ENCODE peak calls at places on chromosomes 12 and 14, in four cellular contexts. One of them, this sample, is unnamed.

GRCh38 chr14:100618763-100619320 is 31.6 kb upstream of the BEGAIN start:
- DNase-seq in GM12878: no peak
- DNase-seq in HepG2: no peak
- DNase-seq in K562: no peak
- DNase-seq in this sample: no peak

GRCh38 chr14:73427516-73428264 is 30.7 kb downstream of the NUMB start:
- DNase-seq in K562: no peak
- DNase-seq in GM12878: no peak
- DNase-seq in HepG2: no peak
- DNase-seq in this sample: no peak

GRCh38 chr14:100692859-100693558 is 33.7 kb upstream of the DLK1 start:
- DNase-seq in HepG2: peak; percentile 65
- DNase-seq in K562: no peak
- DNase-seq in GM12878: no peak
- DNase-seq in this sample: no peak

GRCh38 chr14:35669782-35670181 is 135.8 kb downstream of the INSM2 start:
- DNase-seq in GM12878: no peak
- DNase-seq in HepG2: no peak
- DNase-seq in K562: no peak
- DNase-seq in this sample: no peak

GRCh38 chr14:61526405-61527312 is 168.7 kb upstream of the HIF1A start:
- DNase-seq in GM12878: no peak
- DNase-seq in HepG2: peak; percentile 88
- DNase-seq in K562: no peak
- DNase-seq in this sample: no peak

GRCh38 chr12:28023156-28023887 is 50.8 kb upstream of the PTHLH start:
- DNase-seq in K562: peak; percentile 30
- DNase-seq in GM12878: no peak
- DNase-seq in HepG2: peak; percentile 20
- DNase-seq in this sample: no peak

GRCh38 chr12:113173081-113173698 is 12.1 kb downstream of the DDX54 start:
- DNase-seq in K562: no peak
- DNase-seq in HepG2: no peak
- DNase-seq in GM12878: no peak
- DNase-seq in this sample: no peak

GRCh38 chr12:88052686-88053085 is 23.5 kb upstream of the C12orf50 start:
- DNase-seq in GM12878: no peak
- DNase-seq in HepG2: peak; percentile 30
- DNase-seq in K562: peak; percentile 56
- DNase-seq in this sample: peak; percentile 26

GRCh38 chr14:55301722-55302121 is 30.5 kb downstream of the FBXO34 start:
- DNase-seq in HepG2: peak; percentile 28
- DNase-seq in K562: peak; percentile 46
- DNase-seq in GM12878: no peak
- DNase-seq in this sample: no peak

GRCh38 chr12:75863475-75863874 is 168.1 kb downstream of the PHLDA1 start:
- DNase-seq in GM12878: no peak
- DNase-seq in HepG2: no peak
- DNase-seq in K562: no peak
- DNase-seq in this sample: no peak

GRCh38 chr12:115464008-115464672 is 780.2 kb upstream of the TBX3 start:
- DNase-seq in HepG2: no peak
- DNase-seq in GM12878: no peak
- DNase-seq in K562: no peak
- DNase-seq in this sample: no peak

GRCh38 chr14:54627325-54627717 is 60.4 kb downstream of the SAMD4A start:
- DNase-seq in HepG2: no peak
- DNase-seq in K562: no peak
- DNase-seq in GM12878: no peak
- DNase-seq in this sample: no peak

GRCh38 chr12:95600567-95600966 is 49.3 kb upstream of the USP44 start:
- DNase-seq in K562: no peak
- DNase-seq in GM12878: no peak
- DNase-seq in HepG2: no peak
- DNase-seq in this sample: no peak

GRCh38 chr14:79009286-79009685 is 839.1 kb downstream of the NRXN3 start:
- DNase-seq in HepG2: no peak
- DNase-seq in GM12878: no peak
- DNase-seq in K562: no peak
- DNase-seq in this sample: no peak

GRCh38 chr14:76768671-76769500 is 7.6 kb downstream of the VASH1 start:
- DNase-seq in K562: no peak
- DNase-seq in HepG2: no peak
- DNase-seq in GM12878: no peak
- DNase-seq in this sample: no peak

GRCh38 chr14:53011053-53011462 is 60.2 kb upstream of the FERMT2 start:
- DNase-seq in HepG2: peak; percentile 53
- DNase-seq in K562: peak; percentile 9
- DNase-seq in GM12878: no peak
- DNase-seq in this sample: peak; percentile 22

GRCh38 chr14:32542507-32542906 is 213.4 kb downstream of the AKAP6 start:
- DNase-seq in K562: no peak
- DNase-seq in HepG2: no peak
- DNase-seq in GM12878: no peak
- DNase-seq in this sample: no peak

GRCh38 chr12:25436206-25436912 is 116.7 kb downstream of the LMNTD1 start:
- DNase-seq in GM12878: peak; percentile 20
- DNase-seq in K562: peak; percentile 64
- DNase-seq in HepG2: peak; percentile 49
- DNase-seq in this sample: no peak
- TF ChIP-seq USF2 in GM12878: no peak
- TF ChIP-seq USF2 in K562: no peak
- TF ChIP-seq USF2 in HepG2: no peak
- TF ChIP-seq USF2 in this sample: no peak

GRCh38 chr12:127888948-127889347 is 378.0 kb upstream of the TMEM132C start:
- DNase-seq in HepG2: no peak
- DNase-seq in GM12878: no peak
- DNase-seq in K562: no peak
- DNase-seq in this sample: no peak

GRCh38 chr12:127898616-127899015 is 368.4 kb upstream of the TMEM132C start:
- DNase-seq in K562: peak; percentile 0
- DNase-seq in HepG2: no peak
- DNase-seq in GM12878: no peak
- DNase-seq in this sample: no peak

GRCh38 chr12:127899981-127900380 is 367.0 kb upstream of the TMEM132C start:
- DNase-seq in K562: no peak
- DNase-seq in HepG2: no peak
- DNase-seq in GM12878: no peak
- DNase-seq in this sample: no peak

DNA sequence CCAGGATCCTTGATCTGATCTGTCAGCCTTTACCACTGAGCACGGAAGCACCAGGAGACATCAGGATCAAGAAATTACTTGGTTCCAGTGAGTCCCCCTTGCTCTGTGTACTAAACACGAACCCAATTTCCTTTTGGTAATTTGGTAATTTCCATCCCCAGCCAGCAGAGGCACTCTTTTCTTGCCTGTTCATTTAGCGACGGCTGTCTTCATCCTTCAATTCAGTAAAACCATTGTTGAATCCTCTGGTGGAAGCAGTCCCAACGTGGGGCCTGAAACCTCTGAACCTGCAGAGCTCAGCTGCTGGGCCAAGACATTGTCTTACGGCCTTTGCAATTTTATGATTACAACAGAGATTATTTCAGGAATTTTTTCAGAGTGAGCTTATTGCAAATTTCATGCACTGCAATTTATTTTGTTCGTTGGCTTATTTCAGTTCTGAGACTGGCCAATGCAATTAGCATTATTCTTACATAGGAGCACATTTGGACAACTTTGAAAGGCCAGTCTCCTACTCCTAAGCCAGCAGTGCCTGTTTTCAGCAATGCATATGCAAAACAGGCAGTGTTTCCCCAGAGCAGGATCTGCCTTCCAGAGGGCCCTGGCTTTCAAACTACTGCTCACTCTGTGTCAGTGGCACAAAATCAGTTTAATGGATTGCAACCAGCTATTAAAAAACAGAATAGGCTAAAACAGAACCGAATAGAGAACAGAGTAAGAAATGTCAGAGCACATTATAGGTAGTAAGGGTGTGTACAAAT is 372.9 kb upstream of the TMEM132C start:
- DNase-seq in HepG2: no peak
- DNase-seq in K562: peak; percentile 2
- DNase-seq in GM12878: no peak
- DNase-seq in this sample: no peak
- TF ChIP-seq CREM in HepG2: no peak
- TF ChIP-seq CREM in K562: no peak
- TF ChIP-seq CREM in GM12878: no peak
- TF ChIP-seq CREM in this sample: no peak

GRCh38 chr12:6046511-6047180 is 77.8 kb downstream of the VWF start:
- DNase-seq in GM12878: no peak
- DNase-seq in K562: no peak
- DNase-seq in HepG2: no peak
- DNase-seq in this sample: no peak
- TF ChIP-seq USF2 in GM12878: no peak
- TF ChIP-seq USF2 in K562: no peak
- TF ChIP-seq USF2 in HepG2: no peak
- TF ChIP-seq USF2 in this sample: no peak

DNA sequence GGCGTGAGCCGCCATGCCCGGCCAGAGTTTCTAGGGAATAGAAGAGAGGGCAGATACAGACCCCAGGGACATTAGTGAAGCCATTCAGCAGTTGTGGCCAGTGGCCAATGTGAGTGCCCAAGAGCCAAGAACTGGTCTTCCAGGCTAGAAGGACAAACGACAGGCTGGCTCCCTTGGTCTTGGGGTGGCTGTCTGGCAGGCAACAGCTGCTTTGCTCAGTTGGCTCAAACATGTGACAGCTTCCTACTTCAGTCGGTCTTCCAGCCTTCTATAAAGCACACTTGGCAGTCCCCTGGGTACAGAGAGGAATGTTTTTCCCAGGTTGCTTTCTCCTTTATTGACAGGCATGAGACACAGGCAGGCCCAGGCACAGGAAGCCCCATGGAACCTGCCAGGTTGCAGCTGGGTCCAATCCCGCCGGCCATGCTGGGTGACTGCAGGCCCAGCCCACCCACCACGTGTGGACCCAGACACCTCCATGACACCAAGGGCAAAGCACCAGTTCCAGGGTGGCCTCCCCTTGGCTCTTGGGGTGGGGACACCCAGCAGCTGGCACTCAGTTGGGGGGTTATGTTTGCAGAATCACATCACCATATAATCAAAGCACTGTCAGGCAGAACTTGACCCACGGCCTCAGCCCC is 15.4 kb downstream of the CHGA start:
- DNase-seq in K562: no peak
- DNase-seq in HepG2: no peak
- DNase-seq in GM12878: no peak
- DNase-seq in this sample: no peak
- TF ChIP-seq CREM in K562: no peak
- TF ChIP-seq CREM in HepG2: no peak
- TF ChIP-seq CREM in GM12878: no peak
- TF ChIP-seq CREM in this sample: no peak